ENCODE peak calls at places on chromosomes 2 and 18, in eight cellular contexts. B is GF-D8, O is B cell, X is activated T-cell treated with anti-CD3 and anti-CD28 coated beads for 48 hours, T is T-helper 2 cell, M is NCI-H460, Z is NCI-H446, F is H54. V is an unnamed sample.

GRCh38 chr2:112995346-112995920 is 9.8 kb upstream of the IL36A start:
- DNase-seq in B (no peak), O (no peak), X (no peak), T (no peak), M (no peak), Z (no peak), F (no peak), V (no peak)

GRCh38 chr2:109455731-109456691 is 157.8 kb downstream of the SEPTIN10 start:
- DNase-seq in B (no peak), O (no peak), X (no peak), T (no peak), M (no peak), Z (no peak), F (no peak), V (no peak)

GRCh38 chr2:136809987-136810386 is 44.6 kb downstream of the THSD7B start:
- DNase-seq in B (no peak), O (no peak), X (no peak), T (no peak), M (no peak), Z (no peak), F (no peak), V (no peak)

GRCh38 chr2:184945306-184945705 is 347.0 kb downstream of the ZNF804A start:
- DNase-seq in B (no peak), O (no peak), X (no peak), T (no peak), M (no peak), Z (no peak), F (no peak), V (no peak)

GRCh38 chr2:120613742-120614481 is 121.8 kb upstream of the GLI2 start:
- DNase-seq in B (no peak), O (no peak), X (no peak), T (no peak), M (no peak), Z (no peak), F (peak; percentile 25), V (no peak)

GRCh38 chr2:189937691-189938090 is 124.8 kb downstream of the MSTN start:
- DNase-seq in B (no peak), O (no peak), X (no peak), T (no peak), M (no peak), Z (no peak), F (no peak), V (no peak)

GRCh38 chr18:26091047-26091630 is 726 bp upstream of the SS18 start:
- DNase-seq in B (no peak), O (no peak), X (no peak), T (no peak), M (no peak), Z (no peak), F (peak; percentile 28), V (no peak)

GRCh38 chr2:84474176-84474575 is 15.1 kb upstream of the SUCLG1 start:
- DNase-seq in B (no peak), O (no peak), X (no peak), T (no peak), M (no peak), Z (no peak), F (no peak), V (no peak)

GRCh38 chr18:56563568-56563967 is 74.8 kb downstream of the TXNL1 start:
- DNase-seq in B (no peak), O (no peak), X (no peak), T (no peak), M (no peak), Z (no peak), F (no peak), V (no peak)

GRCh38 chr2:110157153-110157793 is 41.7 kb upstream of the MALL start:
- DNase-seq in B (no peak), O (no peak), X (no peak), T (no peak), M (peak; percentile 67), Z (peak; percentile 9), F (peak; percentile 14), V (no peak)

GRCh38 chr18:79754831-79755351 is 42.8 kb upstream of the KCNG2 start:
- DNase-seq in B (no peak), O (no peak), X (no peak), T (no peak), M (no peak), Z (no peak), F (no peak), V (no peak)

GRCh38 chr2:111049792-111050640 is 70.7 kb upstream of the BCL2L11 start:
- DNase-seq in B (no peak), O (no peak), X (no peak), T (no peak), M (no peak), Z (no peak), F (no peak), V (no peak)

GRCh38 chr2:221554769-221555510 is 17.2 kb downstream of the EPHA4 start:
- DNase-seq in B (no peak), O (peak; percentile 53), X (no peak), T (no peak), M (no peak), Z (no peak), F (no peak), V (no peak)

GRCh38 chr18:50466634-50467033 is 91.8 kb downstream of the SKA1 start:
- DNase-seq in B (no peak), O (no peak), X (no peak), T (no peak), M (no peak), Z (no peak), F (no peak), V (no peak)

GRCh38 chr18:70190529-70190928 is 15.0 kb downstream of the RTTN start:
- DNase-seq in B (no peak), O (no peak), X (no peak), T (no peak), M (no peak), Z (no peak), F (no peak), V (no peak)

GRCh38 chr2:27400348-27401135 is 8.8 kb downstream of the PPM1G start:
- DNase-seq in B (no peak), O (no peak), X (no peak), T (no peak), M (no peak), Z (no peak), F (no peak), V (no peak)

GRCh38 chr2:25331686-25332365 is 9.9 kb downstream of the DNMT3A start:
- DNase-seq in B (no peak), O (no peak), X (peak; percentile 50), T (no peak), M (no peak), Z (no peak), F (no peak), V (no peak)

GRCh38 chr2:62814132-62814531 is 108.6 kb downstream of the EHBP1 start:
- DNase-seq in B (no peak), O (no peak), X (no peak), T (no peak), M (peak; percentile 20), Z (no peak), F (no peak), V (peak; percentile 17)

GRCh38 chr2:105317937-105318336 is 11.6 kb downstream of the TGFBRAP1 start:
- DNase-seq in B (no peak), O (no peak), X (no peak), T (no peak), M (no peak), Z (no peak), F (no peak), V (no peak)

GRCh38 chr2:10185046-10185445 is 62.5 kb downstream of the RRM2 start:
- DNase-seq in B (no peak), O (no peak), X (no peak), T (no peak), M (no peak), Z (no peak), F (no peak), V (no peak)

GRCh38 chr2:101272045-101272784 is 19.5 kb downstream of the CNOT11 start:
- DNase-seq in B (no peak), O (no peak), X (no peak), T (no peak), M (no peak), Z (no peak), F (no peak), V (no peak)

GRCh38 chr18:31977270-31977872 is 34.4 kb upstream of the TRAPPC8 start:
- DNase-seq in B (peak; percentile 42), O (no peak), X (no peak), T (no peak), M (peak; percentile 44), Z (no peak), F (no peak), V (peak; percentile 59)

GRCh38 chr2:139967665-139968064 is 1187.5 kb upstream of the NXPH2 start:
- DNase-seq in B (no peak), O (no peak), X (no peak), T (no peak), M (no peak), Z (no peak), F (no peak), V (no peak)

GRCh38 chr18:44709297-44710117 is 28.8 kb downstream of the SETBP1 start:
- DNase-seq in B (no peak), O (no peak), X (no peak), T (no peak), M (no peak), Z (no peak), F (no peak), V (no peak)

GRCh38 chr2:37324786-37325624 is at the start of gene PRKD3:
- DNase-seq in B (peak; percentile 16), O (peak; percentile 94), X (peak; percentile 57), T (peak; percentile 43), M (peak; percentile 60), Z (peak; percentile 17), F (peak; percentile 50), V (no peak)

V was measured in HL-60.